ENCODE peak calls at places on chromosome 5, in six cellular contexts. One of them, this sample, is unnamed.
A peak's percentile ranks its signal among the peaks of the same experiment; 100 is the strongest.

GRCh38 chr5:113017891-113018635 is 41.5 kb downstream of the DCP2 start:
- DNase-seq in psoas muscle: no peak
- DNase-seq in sigmoid colon: no peak
- DNase-seq in transverse colon: no peak
- DNase-seq in NB4: no peak
- DNase-seq in ovary: no peak
- DNase-seq in this sample: no peak

GRCh38 chr5:150159741-150160179 is 4.1 kb upstream of the PDGFRB start:
- DNase-seq in ovary: peak; percentile 74
- DNase-seq in NB4: peak; percentile 99
- DNase-seq in sigmoid colon: no peak
- DNase-seq in transverse colon: no peak
- DNase-seq in psoas muscle: peak; percentile 76
- DNase-seq in this sample: peak; percentile 90

GRCh38 chr5:33526755-33527154 is 86.0 kb downstream of the TARS1 start:
- DNase-seq in ovary: no peak
- DNase-seq in psoas muscle: no peak
- DNase-seq in transverse colon: no peak
- DNase-seq in sigmoid colon: no peak
- DNase-seq in NB4: no peak
- DNase-seq in this sample: no peak

GRCh38 chr5:90410178-90410762 is 714 bp upstream of the CETN3 start:
- DNase-seq in psoas muscle: no peak
- DNase-seq in ovary: no peak
- DNase-seq in NB4: peak; percentile 28
- DNase-seq in transverse colon: no peak
- DNase-seq in sigmoid colon: no peak
- DNase-seq in this sample: peak; percentile 9

GRCh38 chr5:61464512-61464911 is 132.5 kb downstream of the ZSWIM6 start:
- DNase-seq in ovary: no peak
- DNase-seq in psoas muscle: no peak
- DNase-seq in sigmoid colon: no peak
- DNase-seq in transverse colon: no peak
- DNase-seq in NB4: no peak
- DNase-seq in this sample: no peak

GRCh38 chr5:154830596-154830995 is 19.8 kb downstream of the FAXDC2 start:
- DNase-seq in sigmoid colon: no peak
- DNase-seq in psoas muscle: no peak
- DNase-seq in ovary: no peak
- DNase-seq in NB4: no peak
- DNase-seq in transverse colon: no peak
- DNase-seq in this sample: no peak

GRCh38 chr5:88188458-88189132 is 80.0 kb downstream of the TMEM161B start:
- DNase-seq in transverse colon: no peak
- DNase-seq in psoas muscle: no peak
- DNase-seq in ovary: no peak
- DNase-seq in NB4: peak; percentile 29
- DNase-seq in sigmoid colon: no peak
- DNase-seq in this sample: no peak

GRCh38 chr5:170971-171800 is 20.1 kb upstream of the LRRC14B start:
- DNase-seq in transverse colon: no peak
- DNase-seq in psoas muscle: peak; percentile 50
- DNase-seq in sigmoid colon: peak; percentile 55
- DNase-seq in NB4: no peak
- DNase-seq in ovary: peak; percentile 93
- DNase-seq in this sample: no peak

GRCh38 chr5:34838785-34839714 is at the start of gene TTC23L:
- DNase-seq in sigmoid colon: peak; percentile 93
- DNase-seq in NB4: peak; percentile 25
- DNase-seq in psoas muscle: peak; percentile 90
- DNase-seq in ovary: peak; percentile 91
- DNase-seq in transverse colon: peak; percentile 90
- DNase-seq in this sample: peak; percentile 75

GRCh38 chr5:110371011-110371724 is 355.3 kb downstream of the TMEM232 start:
- DNase-seq in sigmoid colon: no peak
- DNase-seq in transverse colon: no peak
- DNase-seq in ovary: no peak
- DNase-seq in NB4: no peak
- DNase-seq in psoas muscle: no peak
- DNase-seq in this sample: no peak

GRCh38 chr5:178825444-178825843 is 34.3 kb upstream of the ZNF354B start:
- DNase-seq in sigmoid colon: no peak
- DNase-seq in NB4: no peak
- DNase-seq in ovary: no peak
- DNase-seq in transverse colon: no peak
- DNase-seq in psoas muscle: no peak
- DNase-seq in this sample: no peak

GRCh38 chr5:819078-819477 is 31.7 kb downstream of the ZDHHC11 start:
- DNase-seq in transverse colon: no peak
- DNase-seq in NB4: no peak
- DNase-seq in ovary: no peak
- DNase-seq in sigmoid colon: no peak
- DNase-seq in psoas muscle: no peak
- DNase-seq in this sample: no peak

GRCh38 chr5:154858972-154859950 is 834 bp downstream of the CNOT8 start:
- DNase-seq in ovary: no peak
- DNase-seq in NB4: peak; percentile 82
- DNase-seq in transverse colon: no peak
- DNase-seq in sigmoid colon: no peak
- DNase-seq in psoas muscle: no peak
- DNase-seq in this sample: no peak

GRCh38 chr5:89338935-89339334 is 456.0 kb upstream of the MEF2C start:
- DNase-seq in NB4: no peak
- DNase-seq in sigmoid colon: no peak
- DNase-seq in transverse colon: no peak
- DNase-seq in psoas muscle: no peak
- DNase-seq in ovary: no peak
- DNase-seq in this sample: peak; percentile 96

GRCh38 chr5:174082286-174082685 is 36.8 kb downstream of the NSG2 start:
- DNase-seq in ovary: no peak
- DNase-seq in psoas muscle: no peak
- DNase-seq in transverse colon: no peak
- DNase-seq in NB4: no peak
- DNase-seq in sigmoid colon: no peak
- DNase-seq in this sample: no peak

GRCh38 chr5:61342066-61342465 is 10.0 kb downstream of the ZSWIM6 start:
- DNase-seq in NB4: no peak
- DNase-seq in transverse colon: no peak
- DNase-seq in ovary: no peak
- DNase-seq in sigmoid colon: no peak
- DNase-seq in psoas muscle: no peak
- DNase-seq in this sample: peak; percentile 62

GRCh38 chr5:7902201-7902600 is 33.3 kb downstream of the MTRR start:
- DNase-seq in ovary: no peak
- DNase-seq in sigmoid colon: no peak
- DNase-seq in NB4: no peak
- DNase-seq in transverse colon: no peak
- DNase-seq in psoas muscle: no peak
- DNase-seq in this sample: peak; percentile 29

GRCh38 chr5:10567781-10568321 is 4.0 kb downstream of the ANKRD33B start:
- DNase-seq in NB4: no peak
- DNase-seq in sigmoid colon: peak; percentile 49
- DNase-seq in psoas muscle: no peak
- DNase-seq in ovary: no peak
- DNase-seq in transverse colon: no peak
- DNase-seq in this sample: peak; percentile 94

GRCh38 chr5:14394365-14394764 is 187.2 kb upstream of the OTULINL start:
- DNase-seq in sigmoid colon: no peak
- DNase-seq in ovary: no peak
- DNase-seq in NB4: no peak
- DNase-seq in transverse colon: no peak
- DNase-seq in psoas muscle: no peak
- DNase-seq in this sample: no peak

GRCh38 chr5:178365501-178366440 is 133.2 kb upstream of the PHYKPL start:
- DNase-seq in NB4: peak; percentile 20
- DNase-seq in psoas muscle: peak; percentile 30
- DNase-seq in transverse colon: no peak
- DNase-seq in ovary: no peak
- DNase-seq in sigmoid colon: no peak
- DNase-seq in this sample: no peak

GRCh38 chr5:105952875-105953274 is 1717.9 kb downstream of the EFNA5 start:
- DNase-seq in transverse colon: no peak
- DNase-seq in NB4: no peak
- DNase-seq in sigmoid colon: no peak
- DNase-seq in ovary: no peak
- DNase-seq in psoas muscle: no peak
- DNase-seq in this sample: peak; percentile 21

GRCh38 chr5:179805529-179806249 is 977 bp downstream of the MGAT4B start:
- DNase-seq in NB4: peak; percentile 81
- DNase-seq in ovary: no peak
- DNase-seq in sigmoid colon: peak; percentile 77
- DNase-seq in psoas muscle: peak; percentile 78
- DNase-seq in transverse colon: no peak
- DNase-seq in this sample: peak; percentile 43

GRCh38 chr5:145965804-145966203 is 29.4 kb downstream of the SH3RF2 start:
- DNase-seq in transverse colon: no peak
- DNase-seq in ovary: no peak
- DNase-seq in NB4: peak; percentile 79
- DNase-seq in psoas muscle: no peak
- DNase-seq in sigmoid colon: no peak
- DNase-seq in this sample: no peak

GRCh38 chr5:31770157-31770556 is 131.2 kb downstream of the PDZD2 start:
- DNase-seq in NB4: no peak
- DNase-seq in sigmoid colon: no peak
- DNase-seq in ovary: no peak
- DNase-seq in transverse colon: no peak
- DNase-seq in psoas muscle: no peak
- DNase-seq in this sample: no peak

GRCh38 chr5:98839469-98840383 is 66.3 kb downstream of the RGMB start:
- DNase-seq in ovary: no peak
- DNase-seq in psoas muscle: no peak
- DNase-seq in sigmoid colon: no peak
- DNase-seq in NB4: peak; percentile 4
- DNase-seq in transverse colon: no peak
- DNase-seq in this sample: peak; percentile 8

GRCh38 chr5:151595411-151595826 is 4.3 kb upstream of the FAT2 start:
- DNase-seq in transverse colon: no peak
- DNase-seq in sigmoid colon: no peak
- DNase-seq in ovary: no peak
- DNase-seq in NB4: no peak
- DNase-seq in psoas muscle: no peak
- DNase-seq in this sample: no peak

GRCh38 chr5:143800715-143801114 is 11.2 kb upstream of the HMHB1 start:
- DNase-seq in ovary: no peak
- DNase-seq in transverse colon: no peak
- DNase-seq in sigmoid colon: no peak
- DNase-seq in psoas muscle: no peak
- DNase-seq in NB4: no peak
- DNase-seq in this sample: no peak

GRCh38 chr5:142520885-142521284 is 165.0 kb downstream of the FGF1 start:
- DNase-seq in transverse colon: no peak
- DNase-seq in NB4: no peak
- DNase-seq in psoas muscle: no peak
- DNase-seq in ovary: no peak
- DNase-seq in sigmoid colon: no peak
- DNase-seq in this sample: peak; percentile 62

GRCh38 chr5:160188151-160188967 is 40.9 kb upstream of the FABP6 start:
- DNase-seq in psoas muscle: peak; percentile 73
- DNase-seq in NB4: peak; percentile 41
- DNase-seq in ovary: peak; percentile 78
- DNase-seq in sigmoid colon: peak; percentile 75
- DNase-seq in transverse colon: peak; percentile 44
- DNase-seq in this sample: peak; percentile 65

GRCh38 chr5:139147743-139148079 is 50.5 kb downstream of the SIL1 start:
- DNase-seq in ovary: peak; percentile 73
- DNase-seq in psoas muscle: peak; percentile 73
- DNase-seq in transverse colon: peak; percentile 71
- DNase-seq in NB4: no peak
- DNase-seq in sigmoid colon: peak; percentile 95
- DNase-seq in this sample: peak; percentile 77

GRCh38 chr5:176578391-176578808 is 29.3 kb downstream of the CDHR2 start:
- DNase-seq in transverse colon: peak; percentile 80
- DNase-seq in sigmoid colon: no peak
- DNase-seq in psoas muscle: no peak
- DNase-seq in ovary: peak; percentile 26
- DNase-seq in NB4: peak; percentile 34
- DNase-seq in this sample: peak; percentile 17

GRCh38 chr5:25858019-25858418 is 1180.4 kb downstream of the CDH9 start:
- DNase-seq in sigmoid colon: no peak
- DNase-seq in ovary: no peak
- DNase-seq in psoas muscle: no peak
- DNase-seq in NB4: peak; percentile 11
- DNase-seq in transverse colon: no peak
- DNase-seq in this sample: no peak

GRCh38 chr5:56986631-56986957 is 34.7 kb upstream of the MIER3 start:
- DNase-seq in sigmoid colon: no peak
- DNase-seq in psoas muscle: no peak
- DNase-seq in ovary: no peak
- DNase-seq in transverse colon: no peak
- DNase-seq in NB4: no peak
- DNase-seq in this sample: no peak

GRCh38 chr5:167063788-167064187 is 1227.7 kb upstream of the WWC1 start:
- DNase-seq in psoas muscle: no peak
- DNase-seq in NB4: no peak
- DNase-seq in transverse colon: no peak
- DNase-seq in ovary: no peak
- DNase-seq in sigmoid colon: no peak
- DNase-seq in this sample: no peak

GRCh38 chr5:5886812-5887486 is 464.5 kb downstream of the ICE1 start:
- DNase-seq in psoas muscle: peak; percentile 60
- DNase-seq in NB4: peak; percentile 8
- DNase-seq in sigmoid colon: no peak
- DNase-seq in transverse colon: peak; percentile 19
- DNase-seq in ovary: no peak
- DNase-seq in this sample: no peak
- TF ChIP-seq CTCF in psoas muscle: peak; percentile 66
- TF ChIP-seq CTCF in NB4: no peak
- TF ChIP-seq CTCF in sigmoid colon: no peak
- TF ChIP-seq CTCF in transverse colon: peak; percentile 18
- TF ChIP-seq CTCF in ovary: no peak
- TF ChIP-seq CTCF in this sample: peak; percentile 17

GRCh38 chr5:5420251-5420650 is 2.2 kb upstream of the ICE1 start:
- DNase-seq in NB4: no peak
- DNase-seq in transverse colon: no peak
- DNase-seq in ovary: no peak
- DNase-seq in sigmoid colon: no peak
- DNase-seq in psoas muscle: no peak
- DNase-seq in this sample: no peak
- H3K4me3 ChIP-seq in NB4: no peak overlapping the region
- H3K4me3 ChIP-seq in transverse colon: no peak overlapping the region
- H3K4me3 ChIP-seq in ovary: no peak overlapping the region
- H3K4me3 ChIP-seq in sigmoid colon: no peak overlapping the region
- H3K4me3 ChIP-seq in psoas muscle: no peak overlapping the region
- H3K4me3 ChIP-seq in this sample: no peak overlapping the region

GRCh38 chr5:153425914-153426313 is 64.6 kb upstream of the GRIA1 start:
- DNase-seq in sigmoid colon: no peak
- DNase-seq in transverse colon: no peak
- DNase-seq in NB4: peak; percentile 12
- DNase-seq in ovary: no peak
- DNase-seq in psoas muscle: no peak
- DNase-seq in this sample: no peak
- TF ChIP-seq CTCF in sigmoid colon: no peak
- TF ChIP-seq CTCF in transverse colon: no peak
- TF ChIP-seq CTCF in NB4: peak; percentile 36
- TF ChIP-seq CTCF in ovary: no peak
- TF ChIP-seq CTCF in psoas muscle: no peak
- TF ChIP-seq CTCF in this sample: peak; percentile 14

GRCh38 chr5:172179032-172179989 is 8.7 kb downstream of the STK10 start:
- DNase-seq in sigmoid colon: no peak
- DNase-seq in NB4: peak; percentile 88
- DNase-seq in ovary: no peak
- DNase-seq in transverse colon: peak; percentile 45
- DNase-seq in psoas muscle: no peak
- DNase-seq in this sample: no peak
- H3K4me3 ChIP-seq in sigmoid colon: no peak overlapping the region
- H3K4me3 ChIP-seq in NB4: peak overlapping the region; percentile 38
- H3K4me3 ChIP-seq in ovary: no peak overlapping the region
- H3K4me3 ChIP-seq in transverse colon: no peak overlapping the region
- H3K4me3 ChIP-seq in psoas muscle: peak overlapping the region; percentile 28
- H3K4me3 ChIP-seq in this sample: no peak overlapping the region

GRCh38 chr5:84382363-84383295 is 2.1 kb downstream of the EDIL3 start:
- DNase-seq in transverse colon: peak; percentile 68
- DNase-seq in ovary: no peak
- DNase-seq in sigmoid colon: peak; percentile 62
- DNase-seq in NB4: peak; percentile 69
- DNase-seq in psoas muscle: peak; percentile 39
- DNase-seq in this sample: peak; percentile 24
- TF ChIP-seq CTCF in transverse colon: no peak
- TF ChIP-seq CTCF in ovary: no peak
- TF ChIP-seq CTCF in sigmoid colon: no peak
- TF ChIP-seq CTCF in NB4: no peak
- TF ChIP-seq CTCF in psoas muscle: no peak
- TF ChIP-seq CTCF in this sample: no peak

This sample was measured in AG10803.